ENCODE peak calls at places on chromosomes 5 and 9, in eight cellular contexts. Z is OCI-LY7, W is HCT116, Y is MM.1S, F is GM23248, H is GM23338, G is hepatocyte, J is PC-9. B is an unnamed sample. For H3K9me2, the result is how much of the 10 kb centered on the place peaks cover.

GRCh38 chr9:83649080-83649479 is 26.1 kb downstream of the IDNK start:
- DNase-seq in Z (peak), W (peak), Y (peak), F (peak), H (peak), G (peak), J (no peak), B (peak)

GRCh38 chr5:139787568-139788293 is 7.9 kb upstream of the PSD2 start:
- DNase-seq in Z (peak), W (peak), Y (peak), F (peak), H (peak), G (peak), J (peak), B (peak)

GRCh38 chr5:134610715-134611114 is 21.9 kb downstream of the SAR1B start:
- DNase-seq in Z (no peak), W (no peak), Y (no peak), F (no peak), H (no peak), G (no peak), J (no peak), B (no peak)

GRCh38 chr5:10323588-10324488 is 16.1 kb upstream of the CMBL start:
- DNase-seq in Z (no peak), W (no peak), Y (no peak), F (peak), H (no peak), G (no peak), J (no peak), B (peak)

GRCh38 chr5:124747770-124748686 is 1.6 kb upstream of the ZNF608 start:
- DNase-seq in Z (peak), W (no peak), Y (peak), F (peak), H (no peak), G (peak), J (no peak), B (peak)

GRCh38 chr9:68505681-68506409 is 34.8 kb downstream of the TMEM252 start:
- DNase-seq in Z (peak), W (no peak), Y (no peak), F (no peak), H (no peak), G (no peak), J (no peak), B (peak)

GRCh38 chr5:54897001-54897400 is 88.4 kb downstream of the ESM1 start:
- DNase-seq in Z (no peak), W (no peak), Y (no peak), F (no peak), H (no peak), G (no peak), J (no peak), B (no peak)

GRCh38 chr9:133876144-133876543 is 116.0 kb downstream of the VAV2 start:
- DNase-seq in Z (no peak), W (no peak), Y (no peak), F (no peak), H (peak), G (no peak), J (no peak), B (no peak)

GRCh38 chr5:54455413-54456157 is at the start of gene HSPB3:
- DNase-seq in Z (no peak), W (no peak), Y (no peak), F (peak), H (no peak), G (no peak), J (no peak), B (no peak)

GRCh38 chr9:80326105-80326504 is 754.3 kb downstream of the TLE4 start:
- DNase-seq in Z (no peak), W (no peak), Y (no peak), F (no peak), H (no peak), G (no peak), J (no peak), B (no peak)

GRCh38 chr5:140358738-140359310 is 1.2 kb upstream of the SLC4A9 start:
- DNase-seq in Z (no peak), W (no peak), Y (no peak), F (peak), H (peak), G (no peak), J (no peak), B (peak)

GRCh38 chr9:97858393-97858713 is 5.3 kb downstream of the FOXE1 start:
- DNase-seq in Z (no peak), W (no peak), Y (no peak), F (no peak), H (no peak), G (no peak), J (no peak), B (no peak)
- H3K9me2 ChIP-seq in Z (under half), W (under half), Y (under half), F (under half), H (under half), G (under half), J (under half), B (under half)

DNA sequence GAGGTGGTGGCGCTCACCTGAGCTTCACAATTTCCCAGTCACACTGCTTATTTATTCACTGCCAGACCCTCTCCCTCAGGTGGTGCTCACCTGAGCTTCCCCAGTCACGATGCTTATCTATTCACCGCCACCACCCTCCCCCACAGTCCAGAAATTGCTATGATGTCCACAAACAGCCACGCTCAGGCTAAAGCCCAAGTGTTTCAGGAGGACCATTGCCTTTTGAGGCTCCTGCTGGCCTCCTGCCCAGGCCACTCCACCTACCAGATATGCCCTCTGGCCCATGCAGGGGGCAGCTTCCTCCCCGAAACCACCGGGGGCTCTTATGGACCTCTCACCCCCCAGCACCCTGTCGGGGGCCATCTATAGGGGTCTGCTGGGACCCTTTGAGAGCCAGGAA is 4.6 kb downstream of the PDLIM7 start:
- DNase-seq in Z (no peak), W (no peak), Y (no peak), F (no peak), H (no peak), G (no peak), J (no peak), B (no peak)
- H3K9me2 ChIP-seq in Z (under half), W (under half), Y (under half), F (under half), H (under half), G (under half), J (under half), B (under half)

DNA sequence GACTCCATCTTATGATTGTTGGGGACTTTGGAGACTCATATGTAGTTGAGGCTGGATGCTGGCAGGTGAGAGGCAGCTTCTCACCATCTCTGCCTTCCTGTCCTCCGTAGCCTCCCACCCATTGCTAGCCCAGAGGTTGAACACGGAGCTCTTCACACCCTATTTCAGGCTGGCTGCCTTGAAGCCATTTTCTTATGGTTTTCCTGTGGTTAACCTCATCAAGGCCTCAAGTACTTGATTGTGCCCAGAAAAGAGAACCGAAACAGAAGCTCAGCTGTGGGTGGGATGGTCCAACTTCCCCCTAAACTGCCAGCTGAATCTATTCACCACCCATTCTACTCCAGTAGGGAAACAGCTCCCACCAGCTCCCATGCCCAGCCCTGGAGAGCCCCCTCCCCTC is 102.9 kb downstream of the LIFR start:
- DNase-seq in Z (peak), W (no peak), Y (peak), F (no peak), H (no peak), G (no peak), J (no peak), B (no peak)
- H3K9me2 ChIP-seq in Z (under half), W (under half), Y (under half), F (under half), H (under half), G (under half), J (under half), B (under half)

GRCh38 chr5:162067138-162067537 is 435 bp upstream of the GABRG2 start:
- DNase-seq in Z (no peak), W (no peak), Y (no peak), F (no peak), H (peak), G (no peak), J (no peak), B (no peak)
- H3K9me2 ChIP-seq in Z (under half), W (under half), Y (under half), F (under half), H (under half), G (under half), J (under half), B (under half)

GRCh38 chr9:16986441-16987387 is 116.2 kb upstream of the BNC2 start:
- DNase-seq in Z (no peak), W (no peak), Y (no peak), F (peak), H (no peak), G (no peak), J (no peak), B (no peak)
- H3K9me2 ChIP-seq in Z (under half), W (under half), Y (under half), F (under half), H (under half), G (under half), J (under half), B (under half)

GRCh38 chr5:123700624-123701023 is 188.6 kb downstream of the CSNK1G3 start:
- DNase-seq in Z (no peak), W (peak), Y (no peak), F (peak), H (peak), G (peak), J (peak), B (peak)
- H3K9me2 ChIP-seq in Z (under half), W (under half), Y (under half), F (under half), H (under half), G (under half), J (under half), B (under half)

DNA sequence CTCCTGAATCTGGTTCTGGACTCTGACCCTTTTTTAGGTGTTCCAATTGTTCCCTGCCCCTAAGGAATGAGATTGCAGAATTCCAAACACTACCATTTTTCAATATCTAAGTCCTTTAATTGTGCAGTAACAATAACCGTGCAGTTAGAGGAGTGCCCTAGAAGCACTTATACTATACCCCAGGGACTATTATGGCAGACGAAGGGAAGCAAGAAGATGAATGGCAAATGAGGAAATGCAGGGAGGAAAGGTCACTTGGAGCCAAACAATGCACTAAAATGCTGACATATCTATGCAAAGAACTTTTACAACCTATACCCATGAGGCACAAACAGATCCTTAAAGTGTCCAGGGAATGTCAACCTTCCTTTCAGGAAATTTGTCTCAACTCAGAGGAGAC is 50.2 kb upstream of the PDE4D start:
- DNase-seq in Z (no peak), W (no peak), Y (no peak), F (no peak), H (no peak), G (no peak), J (no peak), B (no peak)
- H3K9me2 ChIP-seq in Z (under half), W (under half), Y (under half), F (under half), H (under half), G (under half), J (under half), B (under half)

GRCh38 chr5:35771321-35771720 is 85.4 kb upstream of the IL7R start:
- DNase-seq in Z (no peak), W (no peak), Y (no peak), F (peak), H (no peak), G (no peak), J (peak), B (peak)
- H3K9me2 ChIP-seq in Z (under half), W (under half), Y (under half), F (under half), H (under half), G (under half), J (under half), B (under half)

GRCh38 chr5:162842725-162843124 is 594.7 kb upstream of the CCNG1 start:
- DNase-seq in Z (no peak), W (no peak), Y (no peak), F (no peak), H (peak), G (no peak), J (no peak), B (no peak)
- H3K9me2 ChIP-seq in Z (under half), W (under half), Y (under half), F (under half), H (under half), G (under half), J (under half), B (under half)

B was measured in PC-3.